ENCODE peak calls at places on chromosomes 4 and X, in five cellular contexts. J is HCT116, Q is stomach, K is prostate gland, L is esophagus muscularis mucosa. E is an unnamed sample.

GRCh38 chrX:22109442-22109841 is 77.3 kb downstream of the PHEX start:
- DNase-seq in J (no peak), Q (no peak), K (no peak), L (no peak), E (no peak)

GRCh38 chr4:69658133-69658532 is 5.1 kb upstream of the UGT2A1 start:
- DNase-seq in J (no peak), Q (no peak), K (no peak), L (no peak), E (no peak)

GRCh38 chr4:185204238-185204910 is 574 bp upstream of the CFAP97 start:
- DNase-seq in J (no peak), Q (no peak), K (peak; percentile 33), L (no peak), E (no peak)

GRCh38 chr4:4461850-4462249 is 74.9 kb downstream of the NSG1 start:
- DNase-seq in J (no peak), Q (peak; percentile 43), K (no peak), L (no peak), E (no peak)

GRCh38 chr4:68132342-68132741 is 2.7 kb upstream of the TMPRSS11F start:
- DNase-seq in J (no peak), Q (no peak), K (no peak), L (no peak), E (no peak)

GRCh38 chrX:50198348-50198747 is 2.5 kb downstream of the AKAP4 start:
- DNase-seq in J (no peak), Q (no peak), K (no peak), L (no peak), E (no peak)

GRCh38 chr4:158781963-158782362 is 13.1 kb downstream of the FNIP2 start:
- DNase-seq in J (no peak), Q (no peak), K (no peak), L (no peak), E (no peak)

GRCh38 chr4:110622841-110623709 is at the start of gene PITX2:
- DNase-seq in J (peak; percentile 92), Q (no peak), K (peak; percentile 45), L (peak; percentile 98), E (no peak)

GRCh38 chrX:127708155-127708554 is 344.0 kb downstream of the ACTRT1 start:
- DNase-seq in J (no peak), Q (no peak), K (no peak), L (no peak), E (no peak)

GRCh38 chr4:152999376-153000067 is 63.4 kb downstream of the FHDC1 start:
- DNase-seq in J (no peak), Q (no peak), K (peak; percentile 27), L (no peak), E (no peak)

GRCh38 chr4:39792529-39792928 is 94.6 kb downstream of the UBE2K start:
- DNase-seq in J (no peak), Q (no peak), K (no peak), L (no peak), E (no peak)

GRCh38 chr4:40621592-40622512 is 7.8 kb downstream of the RBM47 start:
- DNase-seq in J (peak; percentile 79), Q (peak; percentile 82), K (peak; percentile 87), L (no peak), E (no peak)

GRCh38 chr4:143782521-143782920 is 82.0 kb upstream of the FREM3 start:
- DNase-seq in J (no peak), Q (no peak), K (no peak), L (no peak), E (no peak)

GRCh38 chr4:57575465-57575864 is 465.3 kb upstream of the IGFBP7 start:
- DNase-seq in J (no peak), Q (no peak), K (no peak), L (no peak), E (no peak)

GRCh38 chrX:23766650-23767551 is 16.1 kb upstream of the SAT1 start:
- DNase-seq in J (no peak), Q (no peak), K (no peak), L (no peak), E (no peak)

GRCh38 chr4:93660036-93660435 is 168.5 kb upstream of the ATOH1 start:
- DNase-seq in J (no peak), Q (no peak), K (no peak), L (no peak), E (no peak)
- TF ChIP-seq POLR2AphosphoS5 in J (no peak), Q (no peak), K (no peak), L (no peak), E (no peak)

GRCh38 chrX:47129157-47129878 is 15.2 kb downstream of the NDUFB11 start:
- DNase-seq in J (peak; percentile 88), Q (peak; percentile 93), K (peak; percentile 90), L (peak; percentile 97), E (peak; percentile 42)
- TF ChIP-seq POLR2A in J (no peak), Q (no peak), K (no peak), L (no peak), E (peak; percentile 87)

DNA sequence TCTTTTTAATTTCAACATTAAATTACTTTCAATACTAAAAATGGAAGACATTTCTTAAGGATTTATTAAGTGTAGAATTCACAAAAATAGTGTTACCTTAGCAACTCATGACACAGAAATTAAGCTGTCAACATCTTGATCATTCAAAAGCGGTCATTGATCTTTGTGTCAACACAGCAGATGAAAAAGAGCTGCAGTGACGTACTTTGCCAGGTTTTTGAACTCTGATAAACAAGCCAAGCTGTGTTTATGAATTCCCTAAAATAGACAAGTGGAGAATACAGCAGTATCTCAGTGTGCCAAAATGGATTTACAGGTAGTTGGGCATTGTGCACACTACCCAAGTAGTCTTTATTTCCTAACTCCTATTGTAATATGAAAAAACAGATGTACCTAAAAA is 1141.8 kb upstream of the PCDH7 start:
- DNase-seq in J (no peak), Q (no peak), K (no peak), L (no peak), E (no peak)
- TF ChIP-seq POLR2AphosphoS5 in J (no peak), Q (no peak), K (no peak), L (no peak), E (no peak)

DNA sequence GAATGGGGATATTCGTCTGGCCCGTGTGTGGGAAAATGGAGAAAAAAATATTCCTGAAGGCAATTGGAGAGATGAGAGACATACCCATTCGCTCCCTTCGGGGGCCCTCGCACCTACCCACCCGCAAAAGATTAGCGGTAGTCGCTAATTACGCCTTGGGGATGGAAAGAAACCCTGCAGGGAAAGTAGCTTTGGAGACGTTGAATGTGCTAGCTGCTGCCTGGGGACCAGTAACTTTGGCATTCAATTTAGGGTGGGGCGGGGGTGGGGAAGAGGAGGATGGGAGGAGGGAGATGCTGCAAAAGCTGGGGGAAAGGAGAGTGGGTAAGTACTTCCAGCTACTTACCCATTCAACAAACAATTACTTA is 407 bp upstream of the ZC4H2 start:
- DNase-seq in J (no peak), Q (no peak), K (no peak), L (no peak), E (no peak)
- TF ChIP-seq POLR2A in J (no peak), Q (no peak), K (no peak), L (no peak), E (no peak)